ENCODE peak calls at places on chromosomes 1 and 21, in nine cellular contexts. Z is body of pancreas, B is heart left ventricle, D is tibial nerve, C is stomach, M is IMR-90, F is right lobe of liver, U is suprapubic skin, R is K562. P is an unnamed sample. For H3K27me3, the result is how much of the 10 kb centered on the place peaks cover.

GRCh38 chr1:109399326-109399957 is 1.7 kb upstream of the SORT1 start:
- DNase-seq in Z (no peak), B (no peak), D (no peak), C (no peak), M (peak), F (no peak), U (no peak), R (peak), P (no peak)

GRCh38 chr1:62875676-62876075 is 91.7 kb downstream of the ATG4C start:
- DNase-seq in Z (no peak), B (no peak), D (no peak), C (no peak), M (no peak), F (no peak), U (no peak), R (no peak), P (no peak)

GRCh38 chr1:16615253-16616252 is 2.2 kb upstream of the NBPF1 start:
- DNase-seq in Z (peak), B (peak), D (no peak), C (peak), M (no peak), F (peak), U (peak), R (peak), P (peak)

GRCh38 chr1:194052514-194053333 is 866.3 kb upstream of the B3GALT2 start:
- DNase-seq in Z (no peak), B (no peak), D (no peak), C (no peak), M (no peak), F (no peak), U (no peak), R (no peak), P (no peak)

GRCh38 chr1:60146884-60147283 is 73.3 kb upstream of the C1orf87 start:
- DNase-seq in Z (no peak), B (no peak), D (no peak), C (no peak), M (no peak), F (no peak), U (no peak), R (no peak), P (no peak)

GRCh38 chr1:25198731-25199231 is 33.5 kb downstream of the SYF2 start:
- DNase-seq in Z (peak), B (no peak), D (no peak), C (peak), M (no peak), F (no peak), U (no peak), R (peak), P (no peak)

GRCh38 chr1:52551476-52552235 is 1.2 kb downstream of the TUT4 start:
- DNase-seq in Z (peak), B (no peak), D (no peak), C (no peak), M (peak), F (no peak), U (no peak), R (no peak), P (no peak)

GRCh38 chr1:77511440-77511840 is 171.0 kb downstream of the ZZZ3 start:
- DNase-seq in Z (no peak), B (no peak), D (no peak), C (no peak), M (peak), F (no peak), U (no peak), R (no peak), P (no peak)

GRCh38 chr1:92840600-92840999 is 8.8 kb downstream of the RPL5 start:
- DNase-seq in Z (no peak), B (no peak), D (no peak), C (no peak), M (no peak), F (no peak), U (no peak), R (no peak), P (no peak)
- TF ChIP-seq POLR2A in Z (no peak), B (no peak), D (no peak), C (no peak), M (no peak), F (no peak), U (no peak), R (no peak), P (no peak)

GRCh38 chr1:150299716-150300115 is 6.1 kb downstream of the MRPS21 start:
- DNase-seq in Z (no peak), B (no peak), D (no peak), C (no peak), M (no peak), F (no peak), U (no peak), R (no peak), P (no peak)

GRCh38 chr1:150302338-150302737 is 8.7 kb downstream of the MRPS21 start:
- DNase-seq in Z (no peak), B (no peak), D (no peak), C (no peak), M (no peak), F (no peak), U (no peak), R (no peak), P (no peak)

DNA sequence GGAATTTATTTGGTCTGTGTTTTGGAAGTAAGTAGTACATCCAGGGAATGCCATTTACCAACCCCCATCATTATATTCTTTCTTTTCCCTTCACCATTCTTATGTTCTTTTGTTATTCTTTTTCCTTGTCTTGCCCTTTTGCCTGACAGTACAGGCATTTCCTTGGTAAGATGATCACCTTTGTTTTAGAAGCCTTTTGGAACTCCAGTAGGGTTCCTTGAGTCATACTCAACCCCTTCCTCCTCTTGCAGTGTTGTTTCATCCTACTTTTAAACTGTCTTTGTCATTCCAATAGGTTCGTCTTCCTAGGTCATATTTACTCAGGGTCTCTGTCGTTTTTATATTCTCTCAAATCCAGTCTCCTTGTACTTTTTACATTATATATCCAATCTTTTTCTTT is 9.2 kb downstream of the MRPS21 start:
- DNase-seq in Z (no peak), B (no peak), D (no peak), C (no peak), M (no peak), F (no peak), U (no peak), R (no peak), P (no peak)
- H3K27ac ChIP-seq in Z (no peak), B (no peak), D (no peak), C (no peak), M (no peak), F (no peak), U (no peak), R (no peak), P (no peak)

GRCh38 chr1:228058172-228058980 is 24.1 kb upstream of the ARF1 start:
- DNase-seq in Z (no peak), B (no peak), D (peak), C (peak), M (no peak), F (no peak), U (peak), R (no peak), P (no peak)

GRCh38 chr1:228060458-228061190 is 21.9 kb upstream of the ARF1 start:
- DNase-seq in Z (peak), B (peak), D (peak), C (peak), M (no peak), F (peak), U (peak), R (peak), P (no peak)

GRCh38 chr1:228058981-228059535 is 23.4 kb upstream of the ARF1 start:
- DNase-seq in Z (no peak), B (peak), D (peak), C (no peak), M (no peak), F (peak), U (peak), R (no peak), P (no peak)

GRCh38 chr1:228061411-228062084 is 21.0 kb upstream of the ARF1 start:
- DNase-seq in Z (no peak), B (no peak), D (peak), C (peak), M (no peak), F (no peak), U (peak), R (no peak), P (no peak)

GRCh38 chr1:228059536-228060457 is 22.7 kb upstream of the ARF1 start:
- DNase-seq in Z (peak), B (peak), D (peak), C (peak), M (no peak), F (peak), U (peak), R (peak), P (no peak)
- H3K27me3 ChIP-seq in Z (under half), B (half or more), D (under half), C (half or more), M (under half), F (under half), U (half or more), R (under half), P (under half)

DNA sequence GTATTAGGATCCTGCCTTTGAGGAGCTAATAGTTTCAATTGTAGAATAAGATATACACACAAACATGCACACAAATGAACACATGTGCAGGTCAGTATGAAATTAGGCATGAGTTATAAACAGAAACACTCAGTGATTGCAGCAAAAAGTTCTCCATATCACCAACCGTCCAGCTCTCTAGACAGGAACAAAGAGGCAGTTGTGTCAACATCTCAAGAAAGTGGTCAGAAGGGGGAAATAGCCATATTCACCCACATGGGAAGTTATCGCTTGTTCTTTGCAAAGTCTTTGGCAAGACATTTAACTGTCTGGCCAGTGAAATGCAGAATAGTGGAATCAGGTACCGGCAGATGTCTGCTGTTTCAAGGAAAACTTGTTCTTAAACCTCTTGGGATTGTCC is 29.4 kb upstream of the PIGC start:
- DNase-seq in Z (no peak), B (no peak), D (no peak), C (no peak), M (no peak), F (no peak), U (no peak), R (no peak), P (no peak)
- TF ChIP-seq POLR2A in Z (no peak), B (no peak), D (no peak), C (no peak), M (no peak), F (no peak), U (no peak), R (no peak), P (no peak)

DNA sequence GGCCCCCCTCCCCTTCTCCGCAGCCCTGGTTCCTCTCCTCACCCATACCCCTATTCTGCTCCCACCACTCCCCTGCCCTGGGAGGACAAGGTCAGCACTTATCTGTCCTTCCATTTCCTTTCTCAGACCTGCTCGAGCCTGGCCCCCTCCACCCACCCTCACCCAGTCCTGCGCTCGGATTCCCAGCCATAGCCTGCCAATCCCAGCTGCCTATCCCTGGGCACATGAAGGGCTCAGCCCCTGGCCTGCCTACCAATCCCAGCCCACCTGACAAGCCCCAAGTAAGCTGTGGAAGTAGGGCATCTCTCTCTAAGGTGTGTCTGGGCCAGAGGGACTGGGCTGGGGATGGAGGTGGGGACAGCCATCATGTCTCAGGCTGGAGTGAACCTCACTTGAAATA is 5.4 kb downstream of the BLACAT1 start:
- DNase-seq in Z (no peak), B (no peak), D (no peak), C (no peak), M (no peak), F (no peak), U (no peak), R (peak), P (no peak)
- H3K27ac ChIP-seq in Z (peak), B (no peak), D (no peak), C (no peak), M (no peak), F (no peak), U (no peak), R (peak), P (no peak)

GRCh38 chr1:3195480-3195815 is 126.4 kb downstream of the PRDM16 start:
- DNase-seq in Z (no peak), B (no peak), D (no peak), C (no peak), M (no peak), F (no peak), U (no peak), R (no peak), P (no peak)
- H3K27me3 ChIP-seq in Z (under half), B (under half), D (under half), C (under half), M (under half), F (under half), U (under half), R (half or more), P (under half)

DNA sequence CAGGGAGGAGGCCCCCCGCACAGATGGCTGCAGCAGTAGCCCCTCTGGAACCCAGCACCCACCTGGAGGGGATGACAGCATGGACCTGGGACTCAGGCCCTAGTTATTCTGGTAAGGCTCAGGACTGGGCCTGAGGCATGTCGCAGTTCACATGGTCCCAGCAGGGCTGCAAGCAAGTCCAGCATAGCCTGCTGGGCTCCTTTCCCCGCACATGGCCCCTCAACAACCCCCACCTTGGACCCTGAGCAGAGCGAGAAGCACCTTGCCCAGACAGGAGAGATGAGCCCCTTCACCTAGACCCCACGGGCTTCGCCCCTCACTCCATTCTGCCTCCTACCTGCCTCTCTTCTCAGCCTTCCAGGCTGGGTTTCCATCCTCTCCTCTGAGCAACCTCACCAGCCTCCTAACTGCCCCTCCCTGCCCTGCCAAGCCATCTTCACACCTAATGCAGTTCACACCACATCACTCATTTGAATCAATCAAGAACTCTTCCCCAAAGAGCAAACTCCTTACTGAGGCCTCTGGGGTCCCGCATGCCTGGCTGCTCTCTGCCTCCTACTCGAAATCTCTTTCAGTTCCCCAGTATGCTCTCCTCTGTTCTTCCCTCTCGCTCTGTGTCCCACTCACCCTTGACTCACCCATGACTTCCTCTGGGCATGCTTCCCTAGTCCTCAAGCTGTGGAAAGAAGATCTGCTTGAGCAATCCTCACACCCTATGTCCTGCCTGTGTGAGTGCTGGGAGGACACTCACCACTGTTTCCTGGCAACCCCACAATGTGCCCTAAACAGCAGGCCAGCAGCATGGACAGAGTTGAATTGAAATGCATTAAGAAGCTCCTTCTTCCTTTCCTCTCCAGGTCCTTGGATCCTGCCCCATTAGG is 9.4 kb upstream of the THEMIS2 start:
- DNase-seq in Z (peak), B (no peak), D (no peak), C (no peak), M (peak), F (peak), U (no peak), R (no peak), P (no peak)
- TF ChIP-seq POLR2A in Z (peak), B (no peak), D (peak), C (no peak), M (peak), F (peak), U (no peak), R (no peak), P (no peak)

GRCh38 chr1:167661527-167662436 is 31.8 kb downstream of the RCSD1 start:
- DNase-seq in Z (no peak), B (no peak), D (no peak), C (no peak), M (peak), F (no peak), U (no peak), R (no peak), P (no peak)

GRCh38 chr1:167659876-167660275 is 29.8 kb downstream of the RCSD1 start:
- DNase-seq in Z (no peak), B (no peak), D (no peak), C (no peak), M (no peak), F (no peak), U (no peak), R (no peak), P (no peak)

GRCh38 chr1:167658574-167659328 is 28.7 kb downstream of the RCSD1 start:
- DNase-seq in Z (no peak), B (no peak), D (no peak), C (no peak), M (no peak), F (no peak), U (no peak), R (no peak), P (no peak)

GRCh38 chr1:167656657-167657056 is 26.6 kb downstream of the RCSD1 start:
- DNase-seq in Z (no peak), B (no peak), D (no peak), C (no peak), M (no peak), F (no peak), U (no peak), R (no peak), P (no peak)

GRCh38 chr1:167659440-167659839 is 29.4 kb downstream of the RCSD1 start:
- DNase-seq in Z (no peak), B (no peak), D (no peak), C (no peak), M (no peak), F (no peak), U (no peak), R (peak), P (no peak)
- H3K27ac ChIP-seq in Z (no peak), B (no peak), D (no peak), C (peak), M (no peak), F (no peak), U (no peak), R (no peak), P (no peak)

GRCh38 chr21:41167348-41168342 is at the start of gene BACE2:
- DNase-seq in Z (peak), B (peak), D (peak), C (peak), M (peak), F (peak), U (peak), R (peak), P (no peak)

GRCh38 chr21:41169701-41170100 is 1.7 kb downstream of the BACE2 start:
- DNase-seq in Z (no peak), B (no peak), D (no peak), C (no peak), M (no peak), F (no peak), U (no peak), R (no peak), P (no peak)

GRCh38 chr21:41169258-41169576 is 1.3 kb downstream of the BACE2 start:
- DNase-seq in Z (no peak), B (no peak), D (no peak), C (no peak), M (no peak), F (no peak), U (no peak), R (no peak), P (no peak)

GRCh38 chr21:41166947-41167346 is 1.0 kb upstream of the BACE2 start:
- DNase-seq in Z (peak), B (no peak), D (no peak), C (no peak), M (no peak), F (no peak), U (no peak), R (no peak), P (no peak)

GRCh38 chr21:41168391-41169257 is 664 bp downstream of the BACE2 start:
- DNase-seq in Z (peak), B (peak), D (peak), C (peak), M (peak), F (peak), U (no peak), R (no peak), P (peak)
- H3K27me3 ChIP-seq in Z (under half), B (under half), D (under half), C (under half), M (under half), F (under half), U (under half), R (under half), P (under half)

P was measured in vagina.